ENCODE peak calls at places on chromosomes 3 and 15, in nine cellular contexts. M is right cardiac atrium, F is substantia nigra, T is HS-5, R is HuH-7.5, K is NB4, N is IMR-90, C is AG08395, E is GM23338. W is an unnamed sample.

GRCh38 chr3:185717121-185717520 is 107.7 kb downstream of the IGF2BP2 start:
- DNase-seq in F (no peak), C (peak; percentile 81), K (peak; percentile 16), N (peak; percentile 93), T (peak; percentile 69), E (no peak), R (no peak), M (no peak), W (peak; percentile 74)

GRCh38 chr15:63551400-63551799 is 45.8 kb upstream of the FBXL22 start:
- DNase-seq in T (peak; percentile 11), F (no peak), K (no peak), C (peak; percentile 30), R (no peak), E (no peak), N (peak; percentile 85), M (no peak), W (peak; percentile 48)

GRCh38 chr3:194133661-194134230 is 2.2 kb upstream of the HES1 start:
- DNase-seq in K (peak; percentile 79), R (no peak), M (peak; percentile 91), E (peak; percentile 84), C (no peak), T (no peak), F (no peak), N (peak; percentile 55), W (peak; percentile 63)

GRCh38 chr15:77557178-77557960 is 75.3 kb downstream of the LINGO1 start:
- DNase-seq in T (no peak), C (no peak), E (no peak), M (peak; percentile 47), R (no peak), K (no peak), F (no peak), N (no peak), W (no peak)

GRCh38 chr3:10294030-10294591 is 1.4 kb upstream of the GHRL start:
- DNase-seq in F (no peak), E (no peak), N (no peak), T (no peak), K (peak; percentile 61), R (no peak), C (no peak), M (no peak), W (no peak)

GRCh38 chr15:99997112-99997651 is 263.9 kb upstream of the LYSMD4 start:
- DNase-seq in M (no peak), F (no peak), R (no peak), K (no peak), C (no peak), T (no peak), E (no peak), N (no peak), W (no peak)

GRCh38 chr15:80996247-80996646 is 4.5 kb upstream of the TLNRD1 start:
- DNase-seq in M (no peak), N (no peak), E (peak; percentile 74), C (no peak), K (peak; percentile 67), T (no peak), F (no peak), R (no peak), W (peak; percentile 48)

GRCh38 chr3:195896361-195897080 is 11.8 kb downstream of the TNK2 start:
- DNase-seq in M (peak; percentile 81), K (no peak), N (peak; percentile 83), C (peak; percentile 68), F (no peak), T (no peak), E (peak; percentile 38), R (no peak), W (peak; percentile 80)

GRCh38 chr3:178277605-178278004 is 258.6 kb upstream of the KCNMB2 start:
- DNase-seq in F (no peak), C (no peak), R (no peak), T (no peak), M (no peak), E (no peak), K (no peak), N (no peak), W (no peak)

GRCh38 chr3:136937886-136938285 is 19.9 kb upstream of the IL20RB start:
- DNase-seq in K (no peak), N (no peak), E (no peak), M (no peak), C (no peak), F (no peak), R (no peak), T (no peak), W (no peak)

GRCh38 chr3:54094926-54095325 is 27.4 kb upstream of the CACNA2D3 start:
- DNase-seq in N (no peak), C (no peak), M (no peak), K (no peak), F (no peak), R (no peak), E (no peak), T (peak; percentile 31), W (peak; percentile 23)

GRCh38 chr15:33279613-33280205 is 31.1 kb upstream of the RYR3 start:
- DNase-seq in K (no peak), E (peak; percentile 4), N (no peak), T (no peak), C (no peak), R (no peak), M (no peak), F (no peak), W (peak; percentile 82)

GRCh38 chr3:4865714-4866113 is 113.5 kb upstream of the BHLHE40 start:
- DNase-seq in E (no peak), R (no peak), K (peak; percentile 50), F (no peak), C (no peak), N (no peak), M (no peak), T (no peak), W (no peak)

GRCh38 chr15:78177447-78177873 is 28.3 kb downstream of the IDH3A start:
- DNase-seq in K (peak; percentile 62), F (peak; percentile 14), R (peak; percentile 62), N (no peak), C (peak; percentile 61), M (peak; percentile 79), E (peak; percentile 89), T (no peak), W (peak; percentile 52)

GRCh38 chr3:191641789-191642188 is 180.8 kb downstream of the PYDC2 start:
- DNase-seq in N (no peak), F (no peak), R (no peak), M (no peak), T (no peak), E (peak; percentile 2), C (no peak), K (no peak), W (no peak)

GRCh38 chr3:157369712-157370447 is 66.8 kb upstream of the PTX3 start:
- DNase-seq in K (no peak), C (no peak), E (no peak), R (no peak), N (no peak), M (peak; percentile 42), T (no peak), F (no peak), W (no peak)

GRCh38 chr3:121642601-121643314 is 17.9 kb downstream of the HCLS1 start:
- DNase-seq in N (no peak), E (no peak), K (no peak), F (no peak), R (no peak), M (no peak), C (no peak), T (no peak), W (no peak)

W was measured in MCF 10A.